ENCODE peak calls at places on chromosomes 4 and X, in six cellular contexts. U is lung; G is gastrocnemius medialis; P is CD4-positive, alpha-beta T cell; S is pancreas; Z is stomach. Y is an unnamed sample.

GRCh38 chr4:52983563-52984303 is 121.6 kb downstream of the RASL11B start:
- DNase-seq in G (no peak), Z (no peak), U (no peak), S (no peak), P (no peak), Y (no peak)

GRCh38 chr4:36235306-36235705 is 9.0 kb downstream of the ARAP2 start:
- DNase-seq in Z (no peak), G (no peak), P (no peak), U (no peak), S (no peak), Y (no peak)

GRCh38 chrX:20461576-20461975 is 194.9 kb upstream of the RPS6KA3 start:
- DNase-seq in U (no peak), Z (no peak), P (no peak), S (no peak), G (no peak), Y (no peak)

GRCh38 chrX:72100051-72100755 is 31.5 kb downstream of the RTL5 start:
- DNase-seq in U (no peak), G (no peak), S (no peak), P (no peak), Z (no peak), Y (no peak)

GRCh38 chrX:49176421-49177326 is 5.0 kb downstream of the PLP2 start:
- DNase-seq in U (peak; percentile 51), S (no peak), P (no peak), Z (no peak), G (no peak), Y (no peak)

GRCh38 chr4:27759621-27760020 is 899.0 kb downstream of the STIM2 start:
- DNase-seq in P (no peak), U (no peak), G (no peak), Z (no peak), S (no peak), Y (no peak)

GRCh38 chr4:150769235-150769634 is 187.3 kb downstream of the MAB21L2 start:
- DNase-seq in U (no peak), P (no peak), S (no peak), G (no peak), Z (no peak), Y (no peak)

GRCh38 chr4:127783026-127783769 is 1.1 kb downstream of the HSPA4L start:
- DNase-seq in Z (peak; percentile 60), S (peak; percentile 82), P (no peak), U (peak; percentile 50), G (peak; percentile 29), Y (peak; percentile 86)

GRCh38 chr4:16019666-16020065 is 56.7 kb upstream of the FGFBP2 start:
- DNase-seq in P (no peak), U (no peak), Z (no peak), S (no peak), G (no peak), Y (no peak)

GRCh38 chr4:19005211-19005610 is 983.7 kb upstream of the LCORL start:
- DNase-seq in P (no peak), S (no peak), Z (no peak), U (no peak), G (no peak), Y (no peak)

GRCh38 chrX:49618574-49618973 is 19.8 kb downstream of the GAGE1 start:
- DNase-seq in U (no peak), S (no peak), G (no peak), P (no peak), Z (no peak), Y (no peak)

DNA sequence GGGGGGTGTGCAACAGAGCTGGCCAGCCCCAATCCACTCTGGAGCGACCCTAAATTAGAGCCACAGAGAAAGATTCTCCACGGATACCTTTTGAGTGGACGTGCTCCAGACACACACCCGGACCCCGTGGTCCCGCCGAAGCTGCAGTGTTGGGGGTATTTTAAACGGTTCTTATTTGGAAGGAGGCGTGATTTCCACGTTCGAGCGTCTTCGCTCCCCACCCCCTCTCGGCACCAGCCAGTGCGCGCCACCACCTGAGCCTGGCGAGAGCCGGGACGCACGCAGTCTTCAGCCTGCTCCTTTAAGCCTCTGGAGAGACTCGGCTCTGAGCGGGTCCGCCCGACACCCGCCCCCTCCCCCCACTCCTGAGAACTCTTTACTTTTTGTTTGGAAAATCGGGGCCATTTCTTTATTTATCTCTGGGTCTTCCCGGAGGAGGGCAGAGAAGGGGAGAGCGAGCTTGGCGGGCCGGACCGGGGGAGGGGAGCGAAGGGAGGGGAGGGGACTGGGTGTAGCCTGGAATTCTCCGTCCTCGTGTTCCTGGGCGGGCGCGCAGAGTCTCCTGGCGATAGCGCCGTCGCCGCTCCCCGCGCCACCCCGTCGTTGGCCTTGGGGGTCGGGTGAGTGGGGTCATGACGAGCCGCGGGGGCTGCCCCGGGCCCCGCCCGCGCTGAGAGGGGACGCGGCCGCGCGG is 660 bp upstream of the PTCHD1 start:
- DNase-seq in U (no peak), S (peak; percentile 67), Z (no peak), G (no peak), P (no peak), Y (no peak)
- H3K27ac ChIP-seq in U (no peak overlapping the region), S (no peak overlapping the region), Z (no peak overlapping the region), G (no peak overlapping the region), P (no peak overlapping the region), Y (no peak overlapping the region)

DNA sequence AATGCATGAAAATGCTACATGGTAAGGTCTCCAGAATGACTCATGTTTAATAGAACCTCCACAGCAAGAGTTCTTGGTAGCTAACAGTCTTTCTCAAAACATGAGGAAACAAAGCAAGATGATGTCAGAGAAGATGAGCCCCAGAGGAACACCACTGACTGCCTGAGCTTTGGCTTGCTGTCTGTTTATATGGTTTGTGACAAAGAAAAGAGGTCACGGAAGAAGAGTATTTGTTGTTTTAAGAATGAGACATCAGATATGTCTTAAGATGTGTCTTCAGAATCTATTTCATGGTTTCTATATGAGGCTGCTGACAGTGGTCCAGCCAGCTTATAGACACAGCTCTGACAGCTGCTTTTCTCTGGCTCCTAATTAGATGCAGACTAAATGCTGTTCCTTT is 18.8 kb upstream of the AREG start:
- DNase-seq in G (no peak), U (no peak), P (no peak), S (no peak), Z (no peak), Y (no peak)
- H3K27ac ChIP-seq in G (no peak overlapping the region), U (no peak overlapping the region), P (no peak overlapping the region), S (no peak overlapping the region), Z (no peak overlapping the region), Y (no peak overlapping the region)

GRCh38 chr4:176270669-176271068 is 1.6 kb upstream of the ASB5 start:
- DNase-seq in Z (no peak), G (peak; percentile 88), P (no peak), S (no peak), U (no peak), Y (no peak)

GRCh38 chr4:176273741-176274140 is 4.7 kb upstream of the ASB5 start:
- DNase-seq in S (no peak), P (no peak), Z (no peak), U (no peak), G (no peak), Y (no peak)

GRCh38 chr4:176272799-176273198 is 3.8 kb upstream of the ASB5 start:
- DNase-seq in S (no peak), G (no peak), U (no peak), P (no peak), Z (no peak), Y (no peak)

GRCh38 chr4:176274441-176274840 is 5.4 kb upstream of the ASB5 start:
- DNase-seq in Z (no peak), G (peak; percentile 59), U (no peak), S (no peak), P (no peak), Y (no peak)

GRCh38 chr4:176271749-176272148 is 2.7 kb upstream of the ASB5 start:
- DNase-seq in U (no peak), G (no peak), S (no peak), P (no peak), Z (no peak), Y (no peak)
- H3K27ac ChIP-seq in U (no peak overlapping the region), G (peak overlapping the region; percentile 98), S (no peak overlapping the region), P (no peak overlapping the region), Z (no peak overlapping the region), Y (no peak overlapping the region)

DNA sequence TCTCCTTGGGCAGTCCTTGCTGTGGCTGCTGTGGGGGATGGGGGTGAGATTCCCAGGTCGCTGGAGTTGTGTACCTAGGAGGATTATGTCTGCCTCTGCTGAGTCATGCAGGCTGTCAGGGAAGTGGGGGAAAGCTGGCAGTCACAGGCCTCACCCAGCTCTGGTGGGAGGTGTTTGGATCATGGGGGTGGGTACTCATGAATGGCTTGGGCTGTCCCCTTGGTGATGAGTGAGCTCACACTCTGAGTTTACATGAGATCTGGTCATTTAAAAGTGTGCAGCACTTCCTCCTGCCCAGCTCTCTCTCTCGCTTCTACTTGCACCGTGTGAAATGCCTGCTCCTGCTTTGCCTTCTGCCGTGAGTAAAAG is 24.6 kb upstream of the PDLIM3 start:
- DNase-seq in U (no peak), P (no peak), Z (peak; percentile 47), S (no peak), G (no peak), Y (no peak)
- H3K27ac ChIP-seq in U (no peak overlapping the region), P (no peak overlapping the region), Z (no peak overlapping the region), S (peak overlapping the region; percentile 66), G (peak overlapping the region; percentile 66), Y (peak overlapping the region; percentile 78)

DNA sequence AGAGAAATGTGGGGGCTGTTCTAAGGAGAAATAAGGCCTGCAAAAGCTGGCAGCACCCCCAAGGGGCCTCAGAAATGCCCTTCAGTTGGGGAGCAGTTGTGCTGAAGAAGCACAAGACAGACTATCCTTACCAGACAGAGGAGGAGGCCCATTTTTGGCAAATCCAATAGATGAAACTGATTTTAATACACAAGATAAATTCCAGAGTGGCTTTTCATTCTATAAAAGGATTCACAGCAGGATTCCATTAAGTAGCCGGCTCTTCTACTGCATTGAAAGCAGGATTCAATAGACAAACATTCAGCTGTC is 8.1 kb downstream of the SEPTIN6 start:
- DNase-seq in P (no peak), G (no peak), U (no peak), Z (no peak), S (no peak), Y (no peak)
- H3K27ac ChIP-seq in P (peak overlapping the region; percentile 95), G (peak overlapping the region; percentile 77), U (no peak overlapping the region), Z (peak overlapping the region; percentile 37), S (peak overlapping the region; percentile 50), Y (peak overlapping the region; percentile 78)

DNA sequence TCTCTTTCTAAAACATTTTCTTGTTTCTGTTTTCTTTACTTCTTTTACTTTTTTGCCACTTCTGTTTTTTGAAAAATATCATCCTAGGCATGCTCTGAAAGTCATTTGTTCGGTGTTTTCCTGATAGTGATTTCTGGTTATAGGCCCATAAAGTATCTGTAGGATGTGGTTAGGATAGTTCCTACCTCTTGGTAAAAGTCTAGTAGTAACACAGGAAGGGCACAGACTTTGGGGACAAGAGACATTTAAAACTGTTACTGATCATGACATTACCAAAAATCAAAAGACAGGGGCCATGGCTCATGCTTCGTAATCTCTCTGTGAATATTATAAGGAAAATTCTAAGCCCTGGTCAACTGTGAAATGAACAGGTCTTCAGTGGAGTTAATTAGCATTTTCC is 44.8 kb downstream of the FHL1 start:
- DNase-seq in U (no peak), S (no peak), P (no peak), Z (no peak), G (no peak), Y (no peak)
- H3K27ac ChIP-seq in U (no peak overlapping the region), S (no peak overlapping the region), P (no peak overlapping the region), Z (no peak overlapping the region), G (peak overlapping the region; percentile 84), Y (peak overlapping the region; percentile 84)

DNA sequence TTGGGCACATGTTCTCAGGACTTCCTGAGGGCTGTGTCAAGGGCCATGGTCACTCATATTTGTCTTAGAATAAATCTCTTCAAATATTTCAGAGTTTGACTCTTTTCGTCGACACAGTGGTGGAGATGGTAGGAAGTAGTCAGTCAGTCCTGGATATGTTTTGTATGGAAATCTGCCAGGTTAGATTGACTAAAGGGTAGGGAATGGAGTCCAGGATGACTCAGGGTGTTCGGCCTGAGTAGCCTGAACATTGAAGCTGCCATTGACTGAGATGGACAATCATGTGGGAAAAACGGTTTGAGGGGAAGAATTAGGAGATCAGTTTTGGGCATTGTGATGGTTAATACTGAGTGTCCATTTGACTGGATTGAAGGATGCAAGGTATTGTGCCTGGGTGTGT is 177.1 kb upstream of the CENPE start:
- DNase-seq in Z (no peak), U (no peak), S (no peak), P (no peak), G (no peak), Y (no peak)
- H3K27ac ChIP-seq in Z (no peak overlapping the region), U (no peak overlapping the region), S (no peak overlapping the region), P (no peak overlapping the region), G (no peak overlapping the region), Y (no peak overlapping the region)